ENCODE peak calls at places on chromosomes 5 and 9, in six cellular contexts. N is upper lobe of left lung, Y is uterus, Q is gastrocnemius medialis, I is stomach, W is breast epithelium. O is an unnamed sample.
A peak's percentile ranks its signal among the peaks of the same experiment; 100 is the strongest.

GRCh38 chr9:105662184-105663104 is at the start of gene TAL2:
- DNase-seq in N (no peak), Y (no peak), Q (no peak), I (no peak), W (no peak), O (no peak)

GRCh38 chr9:123933401-123933800 is 3.5 kb upstream of the DENND1A start:
- DNase-seq in N (no peak), Y (no peak), Q (no peak), I (no peak), W (no peak), O (no peak)

GRCh38 chr9:35616681-35617459 is 1.3 kb downstream of the CD72 start:
- DNase-seq in N (peak; percentile 89), Y (peak; percentile 68), Q (peak; percentile 44), I (peak; percentile 77), W (peak; percentile 33), O (peak; percentile 79)

GRCh38 chr5:54820346-54820745 is 165.0 kb downstream of the ESM1 start:
- DNase-seq in N (no peak), Y (no peak), Q (no peak), I (no peak), W (no peak), O (no peak)

GRCh38 chr5:113027431-113027830 is 50.8 kb downstream of the DCP2 start:
- DNase-seq in N (no peak), Y (no peak), Q (no peak), I (no peak), W (no peak), O (no peak)

GRCh38 chr9:133111461-133112360 is 9.3 kb downstream of the RALGDS start:
- DNase-seq in N (no peak), Y (no peak), Q (no peak), I (no peak), W (no peak), O (no peak)

GRCh38 chr5:27311544-27311943 is 273.2 kb upstream of the CDH9 start:
- DNase-seq in N (no peak), Y (no peak), Q (no peak), I (no peak), W (no peak), O (no peak)

GRCh38 chr5:129629581-129629980 is 118.3 kb upstream of the MINAR2 start:
- DNase-seq in N (no peak), Y (no peak), Q (no peak), I (no peak), W (no peak), O (no peak)

GRCh38 chr9:89555426-89556375 is 49.1 kb upstream of the GADD45G start:
- DNase-seq in N (peak; percentile 61), Y (no peak), Q (no peak), I (no peak), W (no peak), O (no peak)

GRCh38 chr9:4873066-4873465 is 80.3 kb downstream of the RCL1 start:
- DNase-seq in N (no peak), Y (no peak), Q (no peak), I (no peak), W (no peak), O (no peak)

GRCh38 chr9:115880221-115880620 is 273.4 kb upstream of the PAPPA start:
- DNase-seq in N (no peak), Y (no peak), Q (no peak), I (no peak), W (no peak), O (no peak)

GRCh38 chr9:93218671-93219420 is 34.9 kb downstream of the WNK2 start:
- DNase-seq in N (no peak), Y (no peak), Q (peak; percentile 53), I (no peak), W (no peak), O (no peak)

GRCh38 chr9:110659891-110660541 is 8.6 kb upstream of the MUSK start:
- DNase-seq in N (no peak), Y (no peak), Q (no peak), I (no peak), W (no peak), O (no peak)

GRCh38 chr5:89930591-89931383 is 478.8 kb downstream of the CETN3 start:
- DNase-seq in N (no peak), Y (no peak), Q (no peak), I (no peak), W (no peak), O (no peak)

GRCh38 chr5:167790462-167791260 is 500.8 kb upstream of the WWC1 start:
- DNase-seq in N (no peak), Y (no peak), Q (no peak), I (no peak), W (no peak), O (no peak)

GRCh38 chr9:114168281-114169028 is 13.1 kb downstream of the COL27A1 start:
- DNase-seq in N (no peak), Y (no peak), Q (no peak), I (no peak), W (no peak), O (no peak)

GRCh38 chr5:150043657-150044333 is 42.6 kb downstream of the CSF1R start:
- DNase-seq in N (no peak), Y (no peak), Q (no peak), I (no peak), W (no peak), O (no peak)

GRCh38 chr5:159921721-159922120 is 5.4 kb downstream of the ADRA1B start:
- DNase-seq in N (no peak), Y (no peak), Q (no peak), I (no peak), W (no peak), O (no peak)

GRCh38 chr5:32538031-32538547 is 47.3 kb upstream of the SUB1 start:
- DNase-seq in N (no peak), Y (no peak), Q (no peak), I (peak; percentile 29), W (no peak), O (peak; percentile 61)

GRCh38 chr5:90562331-90562730 is 3.7 kb downstream of the ADGRV1 start:
- DNase-seq in N (no peak), Y (no peak), Q (no peak), I (no peak), W (no peak), O (no peak)

GRCh38 chr9:76342201-76342600 is 52.0 kb downstream of the RFK start:
- DNase-seq in N (no peak), Y (no peak), Q (no peak), I (no peak), W (no peak), O (no peak)

GRCh38 chr9:75169623-75170022 is 81.3 kb downstream of the OSTF1 start:
- DNase-seq in N (no peak), Y (no peak), Q (no peak), I (no peak), W (no peak), O (no peak)

GRCh38 chr5:92424785-92425426 is 1041.8 kb upstream of the ARRDC3 start:
- DNase-seq in N (no peak), Y (no peak), Q (no peak), I (no peak), W (no peak), O (no peak)

GRCh38 chr5:38948501-38948900 is 102.7 kb downstream of the OSMR start:
- DNase-seq in N (no peak), Y (no peak), Q (no peak), I (no peak), W (no peak), O (no peak)

GRCh38 chr5:146340260-146341081 is 1.8 kb downstream of the POU4F3 start:
- DNase-seq in N (peak; percentile 36), Y (peak; percentile 15), Q (no peak), I (peak; percentile 52), W (peak; percentile 18), O (peak; percentile 75)

DNA sequence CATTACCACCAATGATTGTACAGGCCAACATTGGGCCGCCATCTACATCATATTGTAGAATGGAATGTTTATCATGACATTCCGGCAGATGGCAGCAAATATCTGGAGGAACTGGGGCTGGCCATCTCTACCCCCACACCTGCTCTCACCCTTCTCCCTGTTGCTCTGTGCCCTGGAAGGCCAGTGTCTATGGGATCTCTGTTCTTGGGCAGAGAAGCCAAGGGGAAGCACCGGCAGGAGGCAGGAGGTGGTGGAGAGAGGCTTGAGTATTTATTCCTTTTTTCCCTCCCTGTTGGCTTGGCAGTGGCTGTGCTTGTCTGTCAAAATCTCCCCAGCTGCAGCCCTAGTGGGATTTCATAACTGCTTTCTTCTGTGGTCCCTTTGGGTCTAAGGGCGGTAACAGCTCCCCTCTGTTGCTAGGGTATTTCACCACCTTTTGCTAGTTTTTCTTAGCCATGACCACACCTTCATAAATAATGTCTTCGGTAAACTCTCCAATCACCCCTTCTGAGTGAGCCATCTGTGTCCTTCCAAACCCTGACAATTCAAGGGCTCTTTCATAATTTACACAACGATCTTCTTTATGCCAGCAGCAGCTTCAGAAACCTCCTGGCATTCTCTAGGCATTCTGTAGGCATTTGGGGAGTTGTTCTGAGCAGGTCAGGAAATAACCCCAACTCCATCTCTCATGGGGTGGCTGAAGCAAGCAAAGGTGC is 225.8 kb downstream of the MELK start:
- DNase-seq in N (no peak), Y (no peak), Q (no peak), I (no peak), W (no peak), O (no peak)
- H3K27ac ChIP-seq in N (no peak overlapping the region), Y (no peak overlapping the region), Q (no peak overlapping the region), I (no peak overlapping the region), W (no peak overlapping the region), O (no peak overlapping the region)

GRCh38 chr5:161176221-161176620 is 324.2 kb upstream of the ATP10B start:
- DNase-seq in N (no peak), Y (no peak), Q (no peak), I (no peak), W (no peak), O (no peak)
- TF ChIP-seq CTCF in N (no peak), Y (no peak), Q (no peak), I (no peak), W (no peak), O (no peak)

GRCh38 chr5:139667001-139667729 is 19.0 kb downstream of the CXXC5 start:
- DNase-seq in N (no peak), Y (no peak), Q (no peak), I (no peak), W (no peak), O (no peak)

GRCh38 chr5:139669681-139670368 is 21.7 kb downstream of the CXXC5 start:
- DNase-seq in N (no peak), Y (no peak), Q (peak; percentile 31), I (peak; percentile 37), W (no peak), O (peak; percentile 82)

GRCh38 chr5:139667730-139668063 is 19.5 kb downstream of the CXXC5 start:
- DNase-seq in N (no peak), Y (no peak), Q (no peak), I (no peak), W (no peak), O (no peak)

GRCh38 chr5:139668924-139669680 is 21.0 kb downstream of the CXXC5 start:
- DNase-seq in N (no peak), Y (no peak), Q (no peak), I (no peak), W (no peak), O (no peak)

GRCh38 chr5:139668064-139668880 is 20.1 kb downstream of the CXXC5 start:
- DNase-seq in N (no peak), Y (no peak), Q (peak; percentile 51), I (peak; percentile 49), W (no peak), O (no peak)
- TF ChIP-seq POLR2A in N (no peak), Y (peak; percentile 39), Q (no peak), I (no peak), W (no peak), O (no peak)

DNA sequence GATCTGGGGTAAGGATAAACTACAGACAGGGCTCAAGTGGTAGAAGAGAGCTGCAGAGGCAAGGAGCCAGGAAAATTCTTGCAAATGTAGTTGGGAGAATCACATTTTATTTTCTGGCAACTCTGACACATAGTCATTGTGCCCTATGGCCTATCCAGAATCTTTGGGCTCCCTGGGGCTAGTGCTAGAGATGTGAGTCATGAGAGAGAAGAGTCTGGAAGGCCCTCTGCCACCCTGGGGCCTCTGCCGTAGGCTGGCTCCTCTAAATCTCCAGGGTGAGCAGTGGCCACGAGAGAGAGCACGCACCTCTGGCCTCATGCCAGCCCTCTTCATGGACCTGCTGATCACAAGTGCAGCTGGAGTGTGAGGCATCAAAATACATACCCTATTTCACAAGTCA is 74.3 kb upstream of the SSBP2 start:
- DNase-seq in N (peak; percentile 51), Y (peak; percentile 49), Q (peak; percentile 69), I (peak; percentile 37), W (peak; percentile 53), O (peak; percentile 28)
- H3K27ac ChIP-seq in N (no peak overlapping the region), Y (no peak overlapping the region), Q (peak overlapping the region; percentile 42), I (no peak overlapping the region), W (peak overlapping the region; percentile 59), O (no peak overlapping the region)